ENCODE peak calls at places on chromosomes 12 and 14, in ten cellular contexts. N is CD8-positive, alpha-beta memory T cell; J is AG08395; I is GOT3; D is activated CD4-positive, CD25-positive, alpha-beta regulatory T cell treated with anti-CD3 and anti-CD28 coated beads, Interleukin-2, amount 50 U/mL, for 16 hours; P is iPS-NIHi11; F is activated CD4-positive, alpha-beta T cell treated with anti-CD3 and anti-CD28 coated beads, Interleukin-2, amount 50 U/mL, for 48 hours; M is AG09309; B is left cardiac atrium; H is adipocyte. A is an unnamed sample.

GRCh38 chr14:20998674-20999366 is at the start of gene SLC39A2:
- DNase-seq in I (no peak), N (no peak), H (peak), B (peak), F (no peak), J (peak), D (no peak), M (peak), P (peak), A (peak)

GRCh38 chr14:104609666-104610065 is 5.1 kb upstream of the TMEM179 start:
- DNase-seq in P (no peak), D (no peak), J (no peak), I (no peak), F (no peak), B (no peak), M (no peak), H (no peak), N (no peak), A (no peak)

GRCh38 chr12:40226652-40227051 is 1.9 kb downstream of the LRRK2 start:
- DNase-seq in P (no peak), F (no peak), M (peak), J (peak), I (peak), B (peak), H (peak), N (no peak), D (no peak), A (peak)

GRCh38 chr14:24051162-24051788 is 534 bp upstream of the CARMIL3 start:
- DNase-seq in J (no peak), M (no peak), F (peak), I (no peak), N (no peak), D (no peak), B (no peak), H (no peak), P (peak), A (no peak)

GRCh38 chr12:82648510-82648909 is 38.2 kb upstream of the TMTC2 start:
- DNase-seq in D (no peak), F (no peak), J (no peak), M (no peak), I (no peak), N (no peak), P (no peak), B (no peak), H (no peak), A (no peak)

GRCh38 chr14:58808828-58809227 is 171.1 kb downstream of the DACT1 start:
- DNase-seq in M (no peak), N (no peak), B (no peak), D (no peak), P (no peak), F (no peak), I (no peak), J (peak), H (peak), A (peak)

GRCh38 chr14:61234215-61234916 is 46.8 kb downstream of the TMEM30B start:
- DNase-seq in N (no peak), I (no peak), P (no peak), M (no peak), D (no peak), F (no peak), B (no peak), H (no peak), J (no peak), A (no peak)

GRCh38 chr14:89748004-89748403 is 206.5 kb downstream of the EFCAB11 start:
- DNase-seq in P (no peak), D (no peak), M (no peak), B (no peak), H (peak), F (peak), N (no peak), J (no peak), I (no peak), A (peak)

A was measured in fibroblast of lung.